ENCODE peak calls at places on chromosomes 6 and 20, in nine cellular contexts. K is nephron progenitor cell; M is GDM1; V is HuH-7; R is activated CD8-positive, alpha-beta T cell treated with anti-CD3 and anti-CD28 coated beads for 36 hours; J is astrocyte of the hippocampus; U is activated CD8-positive, alpha-beta memory T cell treated with anti-CD3 and anti-CD28 coated beads, Interleukin-2, amount 10 ng/mL, durations not matched to agents 7 days and 5 days; B is stimulated activated CD4-positive, alpha-beta T cell treated with anti-CD3 and anti-CD28 coated beads, TNF-alpha, amount 100 ng/mL, for 1 hour; L is HTR-8/SVneo. Q is an unnamed sample.

GRCh38 chr20:1323830-1324597 is 4.9 kb downstream of the SDCBP2 start:
- DNase-seq in K (no peak), M (no peak), V (no peak), R (no peak), J (no peak), U (no peak), B (no peak), L (no peak), Q (peak; percentile 49)

GRCh38 chr6:127939442-127940066 is 38.7 kb upstream of the THEMIS start:
- DNase-seq in K (no peak), M (no peak), V (no peak), R (no peak), J (peak; percentile 13), U (no peak), B (no peak), L (no peak), Q (no peak)

GRCh38 chr20:57548177-57549058 is 12.5 kb upstream of the PCK1 start:
- DNase-seq in K (no peak), M (no peak), V (no peak), R (no peak), J (peak; percentile 71), U (no peak), B (no peak), L (no peak), Q (no peak)

GRCh38 chr6:3687847-3688246 is 63.7 kb downstream of the PXDC1 start:
- DNase-seq in K (no peak), M (no peak), V (no peak), R (no peak), J (no peak), U (no peak), B (no peak), L (no peak), Q (no peak)

GRCh38 chr6:53161481-53162009 is 12.9 kb upstream of the GCM1 start:
- DNase-seq in K (no peak), M (no peak), V (no peak), R (no peak), J (no peak), U (no peak), B (no peak), L (no peak), Q (no peak)

GRCh38 chr6:73375216-73375615 is 5.5 kb upstream of the OOEP start:
- DNase-seq in K (no peak), M (no peak), V (no peak), R (no peak), J (no peak), U (no peak), B (no peak), L (no peak), Q (no peak)

GRCh38 chr6:132418566-132418965 is 17.3 kb upstream of the MOXD1 start:
- DNase-seq in K (no peak), M (no peak), V (no peak), R (no peak), J (no peak), U (no peak), B (no peak), L (no peak), Q (no peak)

GRCh38 chr6:157221049-157221816 is 102.1 kb downstream of the TMEM242 start:
- DNase-seq in K (peak; percentile 82), M (peak; percentile 64), V (peak; percentile 96), R (peak; percentile 90), J (peak; percentile 82), U (peak; percentile 90), B (peak; percentile 75), L (peak; percentile 41), Q (no peak)

GRCh38 chr6:167570460-167571400 is 245.8 kb downstream of the TTLL2 start:
- DNase-seq in K (no peak), M (no peak), V (no peak), R (no peak), J (no peak), U (no peak), B (no peak), L (no peak), Q (peak; percentile 67)

GRCh38 chr6:26187981-26188635 is 100.9 kb downstream of the HFE start:
- DNase-seq in K (no peak), M (no peak), V (no peak), R (peak; percentile 80), J (no peak), U (peak; percentile 87), B (no peak), L (no peak), Q (no peak)

GRCh38 chr20:433300-433975 is 25.3 kb downstream of the RBCK1 start:
- DNase-seq in K (no peak), M (no peak), V (no peak), R (peak; percentile 85), J (no peak), U (peak; percentile 88), B (no peak), L (no peak), Q (no peak)

GRCh38 chr6:57174511-57174907 is 2.4 kb downstream of the BAG2 start:
- DNase-seq in K (no peak), M (no peak), V (no peak), R (no peak), J (no peak), U (no peak), B (no peak), L (no peak), Q (no peak)

GRCh38 chr6:110341671-110342304 is 16.4 kb downstream of the METTL24 start:
- DNase-seq in K (peak; percentile 49), M (no peak), V (peak; percentile 62), R (peak; percentile 5), J (no peak), U (no peak), B (no peak), L (no peak), Q (no peak)

GRCh38 chr6:155377061-155377460 is 62.8 kb upstream of the TFB1M start:
- DNase-seq in K (no peak), M (no peak), V (no peak), R (no peak), J (peak; percentile 74), U (no peak), B (no peak), L (no peak), Q (no peak)

GRCh38 chr6:36069573-36069972 is 42.0 kb downstream of the MAPK14 start:
- DNase-seq in K (no peak), M (no peak), V (no peak), R (no peak), J (no peak), U (no peak), B (no peak), L (no peak), Q (no peak)

GRCh38 chr6:617485-618100 is 39.3 kb downstream of the HUS1B start:
- DNase-seq in K (no peak), M (no peak), V (no peak), R (peak; percentile 10), J (no peak), U (no peak), B (no peak), L (peak; percentile 8), Q (no peak)

GRCh38 chr6:14975124-14975815 is 270.6 kb upstream of the JARID2 start:
- DNase-seq in K (no peak), M (peak; percentile 39), V (no peak), R (peak; percentile 4), J (no peak), U (no peak), B (no peak), L (no peak), Q (no peak)

GRCh38 chr6:155227076-155227475 is 36.7 kb upstream of the CLDN20 start:
- DNase-seq in K (no peak), M (no peak), V (no peak), R (no peak), J (peak; percentile 83), U (no peak), B (no peak), L (no peak), Q (no peak)

GRCh38 chr6:85677243-85677956 is 34.7 kb upstream of the SYNCRIP start:
- DNase-seq in K (no peak), M (no peak), V (no peak), R (no peak), J (peak; percentile 28), U (no peak), B (no peak), L (no peak), Q (no peak)

GRCh38 chr20:10225439-10226080 is 6.9 kb downstream of the SNAP25 start:
- DNase-seq in K (peak; percentile 10), M (no peak), V (peak; percentile 38), R (no peak), J (peak; percentile 16), U (no peak), B (no peak), L (no peak), Q (no peak)

GRCh38 chr6:125173341-125173740 is 19.8 kb downstream of the TPD52L1 start:
- DNase-seq in K (no peak), M (no peak), V (no peak), R (no peak), J (no peak), U (no peak), B (no peak), L (no peak), Q (no peak)

GRCh38 chr6:43948527-43949450 is 178.5 kb downstream of the MRPL14 start:
- DNase-seq in K (no peak), M (no peak), V (no peak), R (no peak), J (peak; percentile 94), U (no peak), B (no peak), L (no peak), Q (no peak)

GRCh38 chr20:33183292-33183691 is 15.3 kb downstream of the BPIFA2 start:
- DNase-seq in K (no peak), M (no peak), V (no peak), R (no peak), J (no peak), U (no peak), B (no peak), L (no peak), Q (no peak)

GRCh38 chr6:168542301-168542700 is 101.3 kb downstream of the SMOC2 start:
- DNase-seq in K (no peak), M (no peak), V (no peak), R (no peak), J (no peak), U (no peak), B (no peak), L (no peak), Q (no peak)

GRCh38 chr20:37968726-37969401 is 64.4 kb downstream of the TTI1 start:
- DNase-seq in K (no peak), M (no peak), V (no peak), R (no peak), J (peak; percentile 29), U (no peak), B (no peak), L (no peak), Q (no peak)

GRCh38 chr20:3613821-3614440 is 49.3 kb downstream of the GFRA4 start:
- DNase-seq in K (no peak), M (no peak), V (no peak), R (no peak), J (peak; percentile 23), U (no peak), B (no peak), L (no peak), Q (no peak)

GRCh38 chr6:106820412-106820852 is 154.1 kb downstream of the CD24 start:
- DNase-seq in K (no peak), M (no peak), V (peak; percentile 47), R (no peak), J (peak; percentile 89), U (no peak), B (no peak), L (peak; percentile 65), Q (no peak)

Q was measured in osteocyte.